ENCODE peak calls at places on chromosomes 5 and 9, in ten cellular contexts. X is PC-3; B is Peyer's patch; R is tibial artery; J is small intestine; C is K562; T is CD8-positive, alpha-beta T cell; V is fibroblast of lung; L is psoas muscle; U is spleen. M is an unnamed sample.

GRCh38 chr9:94110821-94111252 is 26.6 kb downstream of the PTPDC1 start:
- DNase-seq in X (no peak), B (no peak), R (no peak), J (no peak), C (no peak), T (no peak), V (peak; percentile 88), L (no peak), U (no peak), M (no peak)

GRCh38 chr5:32543291-32543690 is 42.1 kb upstream of the SUB1 start:
- DNase-seq in X (no peak), B (no peak), R (no peak), J (no peak), C (no peak), T (no peak), V (no peak), L (no peak), U (no peak), M (no peak)

GRCh38 chr5:167167191-167167590 is 1124.3 kb upstream of the WWC1 start:
- DNase-seq in X (no peak), B (no peak), R (no peak), J (no peak), C (no peak), T (no peak), V (no peak), L (no peak), U (no peak), M (no peak)

GRCh38 chr9:128383791-128384190 is 12.6 kb downstream of the URM1 start:
- DNase-seq in X (no peak), B (no peak), R (no peak), J (no peak), C (no peak), T (no peak), V (no peak), L (no peak), U (no peak), M (peak; percentile 61)

GRCh38 chr9:133484671-133485437 is 6.0 kb upstream of the SLC2A6 start:
- DNase-seq in X (peak; percentile 68), B (no peak), R (no peak), J (no peak), C (peak; percentile 42), T (no peak), V (no peak), L (peak; percentile 42), U (peak; percentile 68), M (no peak)

GRCh38 chr5:15682566-15682965 is 182.6 kb downstream of the FBXL7 start:
- DNase-seq in X (no peak), B (no peak), R (no peak), J (no peak), C (no peak), T (no peak), V (peak; percentile 19), L (no peak), U (no peak), M (no peak)

GRCh38 chr5:932628-933250 is 40.1 kb downstream of the TRIP13 start:
- DNase-seq in X (peak; percentile 70), B (peak; percentile 35), R (no peak), J (no peak), C (no peak), T (no peak), V (peak; percentile 73), L (peak; percentile 39), U (no peak), M (no peak)

GRCh38 chr9:20319641-20320337 is 302.5 kb downstream of the MLLT3 start:
- DNase-seq in X (peak; percentile 19), B (no peak), R (no peak), J (peak; percentile 9), C (no peak), T (no peak), V (peak; percentile 30), L (no peak), U (no peak), M (no peak)

GRCh38 chr5:134570365-134570758 is 44.9 kb downstream of the JADE2 start:
- DNase-seq in X (no peak), B (no peak), R (no peak), J (no peak), C (no peak), T (no peak), V (no peak), L (no peak), U (no peak), M (no peak)

GRCh38 chr5:134568761-134569725 is 43.6 kb downstream of the JADE2 start:
- DNase-seq in X (peak; percentile 30), B (peak; percentile 78), R (peak; percentile 90), J (peak; percentile 68), C (no peak), T (no peak), V (peak; percentile 74), L (peak; percentile 89), U (peak; percentile 88), M (no peak)

GRCh38 chr5:134569758-134570364 is 44.4 kb downstream of the JADE2 start:
- DNase-seq in X (no peak), B (no peak), R (no peak), J (no peak), C (no peak), T (no peak), V (no peak), L (no peak), U (no peak), M (no peak)

GRCh38 chr5:134571703-134572405 is 46.4 kb downstream of the JADE2 start:
- DNase-seq in X (no peak), B (no peak), R (no peak), J (no peak), C (no peak), T (no peak), V (no peak), L (no peak), U (peak; percentile 73), M (no peak)

DNA sequence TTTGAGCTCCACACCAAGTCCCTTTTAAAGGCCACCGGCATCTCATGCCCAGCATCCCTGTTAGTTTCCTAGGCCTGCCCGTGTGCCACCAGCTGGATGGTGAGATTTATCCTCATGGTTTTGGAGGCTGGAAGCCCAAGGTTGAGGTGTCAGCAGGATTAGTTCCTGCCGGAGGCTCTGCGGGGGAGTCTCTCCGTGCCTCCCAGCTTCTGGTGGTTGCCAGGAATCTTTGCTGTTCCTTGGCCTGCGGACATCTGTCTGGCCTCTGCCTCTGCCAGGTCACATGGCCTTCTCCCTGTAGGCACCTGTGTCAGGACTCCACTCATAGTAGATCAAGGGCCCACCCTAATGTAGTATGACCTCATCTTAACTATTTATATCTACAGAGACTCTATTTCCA is 45.4 kb downstream of the JADE2 start:
- DNase-seq in X (no peak), B (no peak), R (no peak), J (no peak), C (no peak), T (no peak), V (no peak), L (no peak), U (no peak), M (no peak)
- H3K36me3 ChIP-seq in X (peaks cover 14% of the 10 kb centered on the region), B (no peaks in the 10 kb centered on the region), R (peaks cover 73% of the 10 kb centered on the region), J (peaks cover 5% of the 10 kb centered on the region), C (peaks cover 60% of the 10 kb centered on the region), T (peaks cover 89% of the 10 kb centered on the region), V (peaks cover 33% of the 10 kb centered on the region), L (no peaks in the 10 kb centered on the region), U (peaks cover 13% of the 10 kb centered on the region), M (peaks cover 35% of the 10 kb centered on the region)

GRCh38 chr5:39224196-39224754 is 4.9 kb upstream of the FYB1 start:
- DNase-seq in X (peak; percentile 92), B (peak; percentile 65), R (no peak), J (peak; percentile 30), C (peak; percentile 45), T (no peak), V (peak; percentile 12), L (peak; percentile 82), U (no peak), M (peak; percentile 74)

GRCh38 chr5:39226100-39226451 is 6.7 kb upstream of the FYB1 start:
- DNase-seq in X (no peak), B (no peak), R (no peak), J (no peak), C (no peak), T (no peak), V (no peak), L (no peak), U (no peak), M (no peak)

GRCh38 chr5:39223568-39224156 is 4.3 kb upstream of the FYB1 start:
- DNase-seq in X (no peak), B (no peak), R (no peak), J (no peak), C (no peak), T (no peak), V (no peak), L (no peak), U (no peak), M (no peak)

GRCh38 chr5:39226558-39226957 is 7.2 kb upstream of the FYB1 start:
- DNase-seq in X (no peak), B (no peak), R (no peak), J (no peak), C (no peak), T (no peak), V (no peak), L (no peak), U (no peak), M (no peak)

DNA sequence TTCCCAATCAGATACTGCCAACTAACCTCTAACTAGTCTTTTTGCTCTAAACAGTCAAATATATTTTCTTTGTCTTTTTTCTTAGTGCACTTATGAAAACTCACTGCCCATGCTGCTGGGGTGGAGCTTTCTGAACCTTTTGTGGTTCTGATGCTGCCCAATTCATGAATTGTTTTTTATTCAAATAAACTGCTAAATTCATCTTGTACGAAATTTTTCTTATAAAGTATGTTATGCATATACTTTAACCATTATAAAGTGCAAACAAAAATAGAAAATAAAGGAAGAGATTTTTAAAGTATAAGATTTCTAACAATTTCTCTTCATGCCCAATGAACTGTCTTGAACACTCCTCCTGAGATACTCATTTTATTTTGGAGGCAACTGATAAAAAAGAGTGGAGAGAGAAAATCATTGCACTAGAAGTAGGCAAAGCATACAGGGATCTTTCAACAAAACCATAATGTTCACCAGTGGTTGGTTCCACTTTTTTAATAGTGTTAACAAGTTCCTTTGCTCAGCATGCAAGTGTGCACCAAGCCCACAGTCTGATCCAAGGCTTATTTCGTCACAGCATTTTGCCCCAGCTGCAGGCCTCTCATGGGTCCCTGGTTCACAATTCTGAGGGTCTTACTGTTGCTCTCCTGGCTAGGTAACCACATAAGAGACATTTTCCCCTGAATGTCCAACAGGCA is 6.2 kb upstream of the FYB1 start:
- DNase-seq in X (no peak), B (no peak), R (no peak), J (no peak), C (no peak), T (no peak), V (no peak), L (no peak), U (no peak), M (no peak)
- H3K27ac ChIP-seq in X (no peak overlapping the region), B (no peak overlapping the region), R (no peak overlapping the region), J (no peak overlapping the region), C (no peak overlapping the region), T (no peak overlapping the region), V (no peak overlapping the region), L (no peak overlapping the region), U (no peak overlapping the region), M (no peak overlapping the region)

GRCh38 chr5:109792613-109793012 is 102.9 kb downstream of the MAN2A1 start:
- DNase-seq in X (no peak), B (no peak), R (no peak), J (no peak), C (no peak), T (no peak), V (no peak), L (no peak), U (no peak), M (no peak)
- H3K36me3 ChIP-seq in X (peaks cover 17% of the 10 kb centered on the region), B (no peaks in the 10 kb centered on the region), R (peaks cover 29% of the 10 kb centered on the region), J (no peaks in the 10 kb centered on the region), C (peaks cover 21% of the 10 kb centered on the region), T (peaks cover 9% of the 10 kb centered on the region), V (no peaks in the 10 kb centered on the region), L (peaks cover 2% of the 10 kb centered on the region), U (peaks cover 6% of the 10 kb centered on the region), M (peaks cover 88% of the 10 kb centered on the region)

DNA sequence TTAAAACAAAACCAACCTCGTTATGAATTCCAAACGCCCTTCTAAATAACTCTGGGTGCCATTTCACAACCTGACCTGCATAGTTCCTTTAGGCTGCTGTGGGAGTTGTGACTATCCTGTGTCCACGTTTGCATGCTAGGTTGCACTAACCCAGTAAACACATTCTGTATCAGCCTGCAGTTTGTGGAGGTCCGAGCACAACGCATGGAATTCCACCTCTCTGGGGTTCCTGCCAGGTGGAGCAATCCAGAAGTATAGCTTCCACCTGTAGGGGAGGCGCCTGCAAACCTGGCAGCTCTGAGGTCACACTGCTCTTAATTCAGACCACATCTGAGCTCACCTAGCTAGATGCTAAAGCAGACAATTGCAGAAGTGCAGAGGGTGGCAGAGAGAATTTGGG is 57.2 kb downstream of the MARCHF3 start:
- DNase-seq in X (no peak), B (no peak), R (no peak), J (peak; percentile 36), C (no peak), T (no peak), V (no peak), L (no peak), U (peak; percentile 69), M (peak; percentile 61)
- H3K27ac ChIP-seq in X (no peak overlapping the region), B (peak overlapping the region; percentile 52), R (no peak overlapping the region), J (peak overlapping the region; percentile 80), C (peak overlapping the region; percentile 79), T (no peak overlapping the region), V (no peak overlapping the region), L (no peak overlapping the region), U (peak overlapping the region; percentile 58), M (no peak overlapping the region)

M was measured in endodermal cell.